ENCODE peak calls at places on chromosomes 13 and 19, in eight cellular contexts. L, B, E, T, F, C, W and A are unnamed samples.

GRCh38 chr13:65454403-65454802 is 1775.7 kb downstream of the PCDH9 start:
- DNase-seq in L (no peak), B (no peak), E (no peak), T (no peak), F (no peak), C (no peak), W (no peak), A (no peak)

GRCh38 chr13:45362939-45363338 is 22.0 kb upstream of the TPT1 start:
- DNase-seq in L (no peak), B (no peak), E (no peak), T (no peak), F (no peak), C (peak; percentile 24), W (no peak), A (no peak)

GRCh38 chr13:46728777-46729176 is 68.2 kb downstream of the ESD start:
- DNase-seq in L (no peak), B (no peak), E (no peak), T (no peak), F (no peak), C (peak; percentile 29), W (no peak), A (no peak)

GRCh38 chr19:32691952-32692726 is 518 bp downstream of the NUDT19 start:
- DNase-seq in L (peak; percentile 63), B (peak; percentile 48), E (peak; percentile 58), T (peak; percentile 88), F (peak; percentile 63), C (peak; percentile 73), W (peak; percentile 85), A (peak; percentile 74)

GRCh38 chr19:33296473-33297060 is 5.8 kb downstream of the CEBPA start:
- DNase-seq in L (no peak), B (no peak), E (no peak), T (no peak), F (no peak), C (no peak), W (no peak), A (no peak)

GRCh38 chr19:40585677-40586422 is 9.2 kb downstream of the SHKBP1 start:
- DNase-seq in L (no peak), B (peak; percentile 87), E (no peak), T (no peak), F (no peak), C (no peak), W (no peak), A (peak; percentile 72)

GRCh38 chr13:44331912-44332840 is 41.4 kb upstream of the SERP2 start:
- DNase-seq in L (peak; percentile 56), B (peak; percentile 91), E (no peak), T (peak; percentile 88), F (no peak), C (peak; percentile 31), W (peak; percentile 38), A (no peak)

GRCh38 chr13:32657309-32657708 is 71.1 kb downstream of the PDS5B start:
- DNase-seq in L (no peak), B (no peak), E (no peak), T (no peak), F (no peak), C (no peak), W (no peak), A (no peak)

GRCh38 chr19:13150919-13151604 is 851 bp downstream of the IER2 start:
- DNase-seq in L (peak; percentile 35), B (peak; percentile 26), E (no peak), T (no peak), F (peak; percentile 73), C (peak; percentile 54), W (peak; percentile 44), A (peak; percentile 48)

GRCh38 chr19:47226426-47227346 is 4.3 kb downstream of the BBC3 start:
- DNase-seq in L (peak; percentile 79), B (no peak), E (peak; percentile 81), T (peak; percentile 90), F (peak; percentile 78), C (peak; percentile 66), W (peak; percentile 88), A (peak; percentile 86)

GRCh38 chr13:53138369-53139036 is 109.9 kb downstream of the OLFM4 start:
- DNase-seq in L (peak; percentile 57), B (peak; percentile 1), E (no peak), T (no peak), F (no peak), C (no peak), W (peak; percentile 3), A (no peak)

GRCh38 chr19:31100945-31101344 is 248.3 kb downstream of the TSHZ3 start:
- DNase-seq in L (peak; percentile 16), B (no peak), E (no peak), T (no peak), F (no peak), C (no peak), W (no peak), A (no peak)

GRCh38 chr19:43620061-43621001 is 902 bp upstream of the ZNF428 start:
- DNase-seq in L (no peak), B (no peak), E (no peak), T (peak; percentile 95), F (no peak), C (no peak), W (no peak), A (no peak)

GRCh38 chr19:38527466-38528136 is 90.2 kb downstream of the MAP4K1 start:
- DNase-seq in L (no peak), B (no peak), E (no peak), T (no peak), F (no peak), C (no peak), W (no peak), A (no peak)

GRCh38 chr13:95411641-95412040 is 110.4 kb upstream of the ABCC4 start:
- DNase-seq in L (no peak), B (no peak), E (no peak), T (no peak), F (no peak), C (no peak), W (no peak), A (no peak)

DNA sequence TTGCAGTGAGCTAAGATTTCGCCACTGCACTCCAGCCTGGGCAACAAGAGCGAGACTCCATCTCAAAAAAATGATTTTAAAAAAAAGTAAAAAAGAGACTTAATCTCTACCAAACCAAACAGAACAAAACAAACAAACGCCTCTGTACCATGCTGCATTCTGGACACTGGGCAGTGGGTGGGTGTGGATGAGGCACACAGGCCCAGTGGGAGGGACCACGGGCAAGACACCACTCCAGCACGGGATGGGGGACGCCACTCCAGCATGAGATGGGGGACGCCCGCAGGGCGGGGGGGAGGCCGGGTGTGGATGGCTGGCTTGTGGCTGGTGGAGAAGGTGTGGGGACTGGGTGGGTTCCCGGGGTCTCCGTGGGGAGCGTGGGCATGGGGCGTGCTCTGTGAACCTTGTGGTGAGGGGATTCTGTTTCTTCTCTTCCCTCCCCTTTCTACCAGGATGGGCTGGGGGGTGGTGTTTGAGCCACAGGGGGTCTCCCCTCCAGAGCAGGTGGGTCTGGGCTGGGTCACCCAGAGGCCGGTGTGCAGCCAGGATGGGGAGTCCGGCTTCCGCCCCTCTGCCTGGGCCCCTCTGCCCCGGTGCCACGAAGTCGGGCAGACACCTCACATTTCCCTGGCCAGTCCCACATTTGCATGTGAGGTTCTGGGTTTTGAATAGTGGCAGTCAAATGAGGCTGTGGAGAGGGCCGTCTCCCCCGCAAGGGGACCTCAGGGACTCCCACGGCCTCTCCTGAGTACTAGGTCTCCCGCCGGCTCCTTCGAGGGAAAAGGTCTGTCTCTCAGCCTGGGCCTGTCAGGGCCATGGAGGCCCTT is 23.9 kb upstream of the MATK start:
- DNase-seq in L (no peak), B (no peak), E (no peak), T (no peak), F (no peak), C (no peak), W (no peak), A (no peak)
- H3K27me3 ChIP-seq in L (no peaks in the 10 kb centered on the region), B (no peaks in the 10 kb centered on the region), E (no peaks in the 10 kb centered on the region), T (no peaks in the 10 kb centered on the region), F (no peaks in the 10 kb centered on the region), C (no peaks in the 10 kb centered on the region), W (peaks cover 5% of the 10 kb centered on the region), A (no peaks in the 10 kb centered on the region)

GRCh38 chr13:112897603-112897955 is 71.4 kb upstream of the MCF2L start:
- DNase-seq in L (no peak), B (no peak), E (no peak), T (no peak), F (no peak), C (no peak), W (no peak), A (no peak)
- H3K27me3 ChIP-seq in L (no peaks in the 10 kb centered on the region), B (peaks cover 50% of the 10 kb centered on the region), E (no peaks in the 10 kb centered on the region), T (no peaks in the 10 kb centered on the region), F (no peaks in the 10 kb centered on the region), C (no peaks in the 10 kb centered on the region), W (peaks cover 16% of the 10 kb centered on the region), A (no peaks in the 10 kb centered on the region)

GRCh38 chr19:50711196-50711595 is 8.4 kb downstream of the SHANK1 start:
- DNase-seq in L (no peak), B (no peak), E (no peak), T (no peak), F (no peak), C (no peak), W (no peak), A (no peak)

GRCh38 chr19:50716178-50717025 is 3.2 kb downstream of the SHANK1 start:
- DNase-seq in L (no peak), B (no peak), E (no peak), T (no peak), F (no peak), C (no peak), W (no peak), A (no peak)

GRCh38 chr19:50711805-50712204 is 7.8 kb downstream of the SHANK1 start:
- DNase-seq in L (no peak), B (no peak), E (no peak), T (no peak), F (no peak), C (no peak), W (no peak), A (no peak)

GRCh38 chr19:50712833-50713232 is 6.8 kb downstream of the SHANK1 start:
- DNase-seq in L (no peak), B (no peak), E (no peak), T (no peak), F (no peak), C (no peak), W (no peak), A (no peak)

GRCh38 chr19:50713556-50714236 is 5.9 kb downstream of the SHANK1 start:
- DNase-seq in L (no peak), B (no peak), E (no peak), T (no peak), F (no peak), C (no peak), W (no peak), A (no peak)
- H3K27me3 ChIP-seq in L (peaks cover 19% of the 10 kb centered on the region), B (no peaks in the 10 kb centered on the region), E (peaks cover 6% of the 10 kb centered on the region), T (no peaks in the 10 kb centered on the region), F (peaks cover 5% of the 10 kb centered on the region), C (peaks cover 74% of the 10 kb centered on the region), W (no peaks in the 10 kb centered on the region), A (peaks cover 7% of the 10 kb centered on the region)

DNA sequence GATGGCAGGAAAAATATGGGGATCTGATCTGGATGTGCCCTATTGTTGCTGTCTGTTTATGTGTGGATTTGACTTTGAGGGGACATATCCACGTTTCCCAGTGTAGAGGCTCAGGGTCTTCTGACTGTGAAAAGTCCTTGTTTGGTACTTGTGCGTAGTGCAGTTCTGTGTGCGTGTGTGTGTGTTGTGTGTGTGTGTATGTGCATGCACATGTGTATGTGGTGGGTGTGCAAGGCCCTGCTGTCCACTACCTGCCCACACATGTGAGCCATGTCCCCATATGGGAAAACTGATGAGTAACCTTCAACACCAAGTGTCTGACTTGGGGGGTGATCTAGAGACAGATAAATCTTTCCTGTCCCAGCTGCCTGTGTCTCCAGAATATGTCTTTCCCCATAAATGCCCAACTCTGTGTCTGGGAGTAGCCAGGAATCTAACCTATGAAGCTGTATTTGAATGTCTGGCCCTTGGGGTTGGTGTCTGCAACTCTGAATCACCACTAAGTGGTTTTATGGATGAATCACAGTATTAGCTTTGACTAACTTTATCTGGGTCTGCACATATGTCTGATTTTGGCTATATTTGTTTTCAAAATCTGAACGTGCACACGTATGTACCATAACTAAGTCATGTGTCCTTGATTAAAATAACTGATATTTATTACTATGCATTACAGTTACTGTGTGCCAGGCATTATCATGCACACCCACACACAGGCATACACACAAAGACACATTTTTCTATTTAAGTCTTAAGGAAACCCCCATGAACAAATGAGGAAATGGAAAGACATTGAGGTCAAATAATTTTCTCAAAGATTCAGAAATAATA is 17.4 kb downstream of the KLK2 start:
- DNase-seq in L (no peak), B (peak; percentile 16), E (no peak), T (no peak), F (no peak), C (no peak), W (no peak), A (no peak)
- H3K27me3 ChIP-seq in L (peaks cover 4% of the 10 kb centered on the region), B (no peaks in the 10 kb centered on the region), E (no peaks in the 10 kb centered on the region), T (no peaks in the 10 kb centered on the region), F (no peaks in the 10 kb centered on the region), C (peaks cover 49% of the 10 kb centered on the region), W (no peaks in the 10 kb centered on the region), A (no peaks in the 10 kb centered on the region)